ENCODE peak calls at places on chromosomes 3 and 15, in five cellular contexts. K is A549, T is kidney, D is H9, Y is heart left ventricle. G is an unnamed sample.
A peak's percentile ranks its signal among the peaks of the same experiment; 100 is the strongest.

GRCh38 chr3:107939621-107940236 is 151.1 kb downstream of the CD47 start:
- DNase-seq in T (no peak), Y (no peak), D (no peak), K (no peak), G (no peak)

GRCh38 chr15:77493324-77493907 is 72.7 kb downstream of the HMG20A start:
- DNase-seq in K (no peak), Y (no peak), T (no peak), D (no peak), G (no peak)

GRCh38 chr3:142028174-142028833 is 121.0 kb downstream of the TFDP2 start:
- DNase-seq in T (no peak), Y (no peak), K (no peak), D (no peak), G (no peak)

GRCh38 chr15:74531144-74531811 is 9.7 kb upstream of the ARID3B start:
- DNase-seq in T (no peak), D (peak; percentile 72), Y (no peak), K (no peak), G (peak; percentile 82)

GRCh38 chr3:29033511-29033910 is 247.4 kb upstream of the RBMS3 start:
- DNase-seq in Y (no peak), D (no peak), T (no peak), K (no peak), G (no peak)

GRCh38 chr3:11661052-11661656 is 17.4 kb upstream of the VGLL4 start:
- DNase-seq in Y (no peak), D (peak; percentile 38), K (peak; percentile 29), T (no peak), G (no peak)

GRCh38 chr3:5122030-5122740 is at the start of gene ARL8B:
- DNase-seq in Y (peak; percentile 93), T (peak; percentile 96), D (peak; percentile 85), K (peak; percentile 89), G (peak; percentile 87)

GRCh38 chr15:78727561-78727960 is 83.7 kb downstream of the ADAMTS7 start:
- DNase-seq in K (peak; percentile 34), Y (no peak), T (no peak), D (peak; percentile 54), G (no peak)

GRCh38 chr15:61092387-61093157 is 136.5 kb downstream of the RORA start:
- DNase-seq in T (no peak), Y (no peak), K (no peak), D (no peak), G (no peak)

GRCh38 chr3:107242579-107242978 is 134.7 kb upstream of the CCDC54 start:
- DNase-seq in T (no peak), Y (no peak), D (no peak), K (no peak), G (no peak)

GRCh38 chr3:30455840-30456239 is 150.6 kb upstream of the TGFBR2 start:
- DNase-seq in Y (peak; percentile 31), T (no peak), K (no peak), D (no peak), G (no peak)

GRCh38 chr15:77013786-77014136 is 18.8 kb downstream of the PSTPIP1 start:
- DNase-seq in T (peak; percentile 84), Y (no peak), D (no peak), K (no peak), G (no peak)

GRCh38 chr3:66938338-66938963 is 59.7 kb upstream of the KBTBD8 start:
- DNase-seq in Y (no peak), D (peak; percentile 69), T (no peak), K (peak; percentile 3), G (no peak)

GRCh38 chr15:93037341-93038063 is 51.5 kb downstream of the RGMA start:
- DNase-seq in Y (peak; percentile 78), D (no peak), K (no peak), T (peak; percentile 70), G (peak; percentile 72)

GRCh38 chr15:94324835-94325767 is 93.7 kb downstream of the MCTP2 start:
- DNase-seq in K (no peak), Y (no peak), D (no peak), T (no peak), G (no peak)

GRCh38 chr3:88589131-88589530 is 439.4 kb downstream of the C3orf38 start:
- DNase-seq in D (no peak), Y (no peak), T (no peak), K (no peak), G (no peak)

GRCh38 chr3:151305778-151306157 is 10.9 kb downstream of the GPR87 start:
- DNase-seq in Y (no peak), D (no peak), K (no peak), T (no peak), G (no peak)

GRCh38 chr3:25229584-25229983 is 198.5 kb upstream of the RARB start:
- DNase-seq in T (no peak), K (no peak), Y (no peak), D (no peak), G (no peak)

GRCh38 chr3:126621171-126621570 is 33.8 kb downstream of the TXNRD3 start:
- DNase-seq in K (no peak), T (no peak), Y (peak; percentile 73), D (no peak), G (no peak)

GRCh38 chr15:65245096-65245849 is 34.0 kb upstream of the CILP start:
- DNase-seq in D (no peak), Y (peak; percentile 90), K (no peak), T (peak; percentile 83), G (no peak)

GRCh38 chr3:72255736-72256559 is 471.0 kb upstream of the PROK2 start:
- DNase-seq in D (no peak), K (no peak), T (peak; percentile 94), Y (peak; percentile 75), G (no peak)

GRCh38 chr3:147359177-147360062 is 46.9 kb downstream of the ZIC4 start:
- DNase-seq in T (no peak), Y (no peak), D (peak; percentile 62), K (no peak), G (no peak)

GRCh38 chr15:70422342-70422741 is 324.6 kb upstream of the TLE3 start:
- DNase-seq in Y (no peak), T (no peak), D (no peak), K (no peak), G (no peak)

GRCh38 chr3:134313839-134314587 is 60.2 kb downstream of the AMOTL2 start:
- DNase-seq in T (no peak), D (peak; percentile 25), K (no peak), Y (no peak), G (no peak)

GRCh38 chr3:134311693-134312071 is 61.0 kb upstream of the RYK start:
- DNase-seq in K (no peak), T (peak; percentile 39), Y (no peak), D (peak; percentile 22), G (no peak)

GRCh38 chr3:134312072-134312872 is 61.6 kb upstream of the RYK start:
- DNase-seq in K (no peak), T (peak; percentile 92), Y (peak; percentile 43), D (peak; percentile 64), G (no peak)

GRCh38 chr3:134314588-134315285 is 59.5 kb downstream of the AMOTL2 start:
- DNase-seq in K (no peak), T (peak; percentile 49), Y (peak; percentile 36), D (peak; percentile 21), G (no peak)

GRCh38 chr3:134312873-134313838 is 61.1 kb downstream of the AMOTL2 start:
- DNase-seq in Y (peak; percentile 90), T (peak; percentile 95), D (peak; percentile 88), K (no peak), G (no peak)
- H3K4me1 ChIP-seq in Y (peaks cover 57% of the 10 kb centered on the region), T (peaks cover 49% of the 10 kb centered on the region), D (peaks cover 17% of the 10 kb centered on the region), K (peaks cover 92% of the 10 kb centered on the region), G (peaks cover 45% of the 10 kb centered on the region)

GRCh38 chr3:42488687-42489086 is 13.8 kb upstream of the VIPR1 start:
- DNase-seq in T (no peak), Y (no peak), K (no peak), D (peak; percentile 4), G (no peak)

GRCh38 chr3:42489937-42490227 is 12.6 kb upstream of the VIPR1 start:
- DNase-seq in D (no peak), Y (no peak), K (no peak), T (no peak), G (peak; percentile 15)

GRCh38 chr3:42486814-42487569 is 15.5 kb upstream of the VIPR1 start:
- DNase-seq in T (no peak), K (no peak), Y (no peak), D (no peak), G (no peak)

GRCh38 chr3:42490243-42490642 is 12.2 kb upstream of the VIPR1 start:
- DNase-seq in Y (peak; percentile 81), D (peak; percentile 46), T (no peak), K (no peak), G (peak; percentile 84)

DNA sequence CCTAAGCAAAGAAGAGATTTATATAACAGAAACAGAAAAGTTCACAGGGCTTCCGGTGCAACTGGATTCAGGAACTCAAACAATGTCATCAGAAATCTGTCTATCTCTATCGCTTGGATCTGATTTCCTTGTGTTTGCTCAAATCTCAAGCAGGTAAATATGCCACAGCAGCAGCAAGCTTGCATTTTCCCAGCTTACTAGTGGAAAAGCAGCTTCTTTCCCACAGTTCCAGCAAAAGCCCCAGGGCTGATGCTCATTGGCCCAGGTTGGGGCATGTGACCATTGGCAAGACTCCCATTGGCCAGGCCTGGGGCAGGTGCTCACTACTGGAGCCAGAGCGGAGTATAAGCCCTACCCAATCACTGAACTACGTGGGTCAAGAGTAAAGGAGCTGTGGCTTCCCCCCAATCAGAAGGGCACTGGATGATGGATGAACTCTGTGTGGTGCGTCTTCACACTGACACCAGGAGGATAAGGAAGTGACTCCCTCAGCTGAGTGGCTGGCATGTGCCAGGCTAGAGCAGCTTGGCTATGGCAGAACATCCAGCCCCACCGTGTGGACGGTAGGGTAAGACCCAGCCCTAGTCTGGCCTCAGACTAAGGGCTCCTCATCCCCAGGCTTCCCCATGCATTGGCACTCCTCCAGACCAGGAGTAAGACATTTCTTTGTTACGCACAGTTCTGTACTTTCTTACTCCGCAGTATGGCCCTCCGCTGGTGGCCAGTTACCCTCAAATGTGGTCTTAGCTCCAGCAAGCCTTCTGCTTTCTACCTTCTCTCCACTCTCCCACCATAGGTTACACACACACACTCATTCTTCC is 13.1 kb upstream of the VIPR1 start:
- DNase-seq in K (no peak), T (no peak), Y (no peak), D (peak; percentile 19), G (peak; percentile 19)
- TF ChIP-seq CTCF in K (no peak), T (no peak), Y (no peak), D (no peak), G (no peak)

GRCh38 chr3:69330891-69331400 is 54.9 kb downstream of the FRMD4B start:
- DNase-seq in D (no peak), T (no peak), K (no peak), Y (no peak), G (no peak)
- H3K4me1 ChIP-seq in D (no peaks in the 10 kb centered on the region), T (peaks cover 3% of the 10 kb centered on the region), K (no peaks in the 10 kb centered on the region), Y (peaks cover 57% of the 10 kb centered on the region), G (no peaks in the 10 kb centered on the region)

GRCh38 chr3:32147935-32148334 is 41.5 kb downstream of the GPD1L start:
- DNase-seq in Y (no peak), D (no peak), T (no peak), K (no peak), G (no peak)
- TF ChIP-seq CTCF in Y (no peak), D (no peak), T (no peak), K (no peak), G (peak; percentile 12)

G was measured in RWPE2.